ENCODE peak calls at places on chromosomes 6 and 20, in six cellular contexts. S is astrocyte; W is CD8-positive, alpha-beta memory T cell; J is upper lobe of left lung; G is choroid plexus epithelial cell; O is neural progenitor cell. H is an unnamed sample.

GRCh38 chr6:20922743-20923142 is 388.5 kb downstream of the CDKAL1 start:
- DNase-seq in S (no peak), W (no peak), J (no peak), G (no peak), O (no peak), H (no peak)

GRCh38 chr20:2521369-2522305 is 12.9 kb upstream of the ZNF343 start:
- DNase-seq in S (no peak), W (peak), J (no peak), G (peak), O (peak), H (peak)

GRCh38 chr6:170516783-170517616 is 36.1 kb downstream of the PSMB1 start:
- DNase-seq in S (peak), W (peak), J (peak), G (peak), O (peak), H (peak)

GRCh38 chr6:127119361-127120108 is 1.1 kb downstream of the RSPO3 start:
- DNase-seq in S (no peak), W (no peak), J (no peak), G (no peak), O (peak), H (no peak)

GRCh38 chr6:128271011-128271410 is 249.4 kb downstream of the PTPRK start:
- DNase-seq in S (no peak), W (no peak), J (no peak), G (no peak), O (no peak), H (no peak)

GRCh38 chr20:3777381-3777725 is 3.9 kb downstream of the SPEF1 start:
- DNase-seq in S (no peak), W (no peak), J (no peak), G (no peak), O (peak), H (no peak)

GRCh38 chr6:23454090-23454998 is 671.7 kb upstream of the NRSN1 start:
- DNase-seq in S (peak), W (no peak), J (no peak), G (peak), O (peak), H (no peak)

GRCh38 chr20:39773380-39774000 is 811.3 kb downstream of the DHX35 start:
- DNase-seq in S (peak), W (no peak), J (no peak), G (peak), O (no peak), H (peak)

GRCh38 chr6:124753001-124753400 is 209.2 kb upstream of the RNF217 start:
- DNase-seq in S (no peak), W (no peak), J (no peak), G (no peak), O (no peak), H (no peak)

GRCh38 chr6:124753562-124753961 is 208.7 kb upstream of the RNF217 start:
- DNase-seq in S (no peak), W (no peak), J (no peak), G (no peak), O (no peak), H (no peak)

GRCh38 chr6:124758663-124759062 is 203.6 kb upstream of the RNF217 start:
- DNase-seq in S (no peak), W (no peak), J (no peak), G (no peak), O (no peak), H (no peak)

GRCh38 chr6:124755321-124755720 is 206.9 kb upstream of the RNF217 start:
- DNase-seq in S (no peak), W (no peak), J (no peak), G (no peak), O (no peak), H (no peak)
- H3K4me3 ChIP-seq in S (no peak), W (no peak), J (no peak), G (no peak), O (no peak), H (no peak)

GRCh38 chr6:27239258-27239657 is 8.2 kb upstream of the PRSS16 start:
- DNase-seq in S (no peak), W (no peak), J (no peak), G (no peak), O (no peak), H (no peak)
- H3K4me3 ChIP-seq in S (no peak), W (no peak), J (no peak), G (no peak), O (peak), H (no peak)

GRCh38 chr6:16130932-16131387 is 2.1 kb downstream of the MYLIP start:
- DNase-seq in S (peak), W (peak), J (peak), G (peak), O (peak), H (peak)
- H3K4me3 ChIP-seq in S (peak), W (peak), J (peak), G (peak), O (peak), H (no peak)

DNA sequence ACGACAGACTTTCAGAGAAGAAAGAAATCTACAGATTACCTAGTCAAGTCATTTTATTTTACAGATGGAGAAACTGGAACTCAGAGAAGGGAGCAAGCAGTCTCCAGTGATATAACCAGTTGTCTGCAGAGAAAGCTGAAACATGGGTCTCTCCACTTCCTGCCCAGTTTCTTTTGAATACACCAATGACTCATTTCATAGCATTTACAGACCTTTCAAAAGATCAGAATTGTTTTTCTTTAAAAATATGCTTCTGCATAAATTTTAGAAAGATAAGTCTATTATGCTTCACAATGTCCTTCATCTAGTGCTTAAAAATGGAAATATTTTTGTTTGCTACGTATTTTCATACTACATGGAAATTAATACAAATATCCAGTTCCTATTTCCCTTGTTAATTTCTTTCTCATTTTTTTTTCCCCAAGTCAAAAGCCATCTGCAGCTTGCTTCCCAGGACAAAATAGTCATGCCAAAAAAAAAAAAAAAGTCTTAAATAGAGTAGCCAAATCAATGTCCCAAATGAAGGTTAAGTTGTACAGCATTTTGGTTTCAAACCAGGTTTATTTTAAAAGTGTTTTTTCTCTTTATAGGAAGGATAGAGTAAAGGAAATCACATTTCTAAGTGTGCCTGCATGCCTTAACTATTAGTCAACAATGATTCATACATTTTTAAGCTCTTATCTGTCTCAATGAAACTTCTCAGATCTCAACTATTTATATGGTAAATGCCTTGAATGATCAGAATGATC is 36.9 kb downstream of the ARHGAP18 start:
- DNase-seq in S (peak), W (no peak), J (no peak), G (peak), O (no peak), H (peak)
- H3K4me3 ChIP-seq in S (peak), W (peak), J (no peak), G (no peak), O (no peak), H (no peak)

GRCh38 chr20:43092689-43093088 is 97.0 kb downstream of the PTPRT start:
- DNase-seq in S (no peak), W (no peak), J (no peak), G (no peak), O (no peak), H (no peak)
- H3K4me3 ChIP-seq in S (no peak), W (no peak), J (no peak), G (no peak), O (no peak), H (no peak)

GRCh38 chr6:119037264-119037663 is 41.2 kb downstream of the FAM184A start:
- DNase-seq in S (no peak), W (no peak), J (no peak), G (no peak), O (no peak), H (no peak)

GRCh38 chr6:119034827-119035458 is 43.5 kb downstream of the FAM184A start:
- DNase-seq in S (no peak), W (no peak), J (no peak), G (peak), O (no peak), H (peak)

GRCh38 chr6:119035459-119035858 is 43.0 kb downstream of the FAM184A start:
- DNase-seq in S (no peak), W (no peak), J (no peak), G (no peak), O (no peak), H (no peak)

GRCh38 chr6:119037941-119038623 is 40.4 kb downstream of the FAM184A start:
- DNase-seq in S (no peak), W (no peak), J (no peak), G (no peak), O (no peak), H (no peak)

DNA sequence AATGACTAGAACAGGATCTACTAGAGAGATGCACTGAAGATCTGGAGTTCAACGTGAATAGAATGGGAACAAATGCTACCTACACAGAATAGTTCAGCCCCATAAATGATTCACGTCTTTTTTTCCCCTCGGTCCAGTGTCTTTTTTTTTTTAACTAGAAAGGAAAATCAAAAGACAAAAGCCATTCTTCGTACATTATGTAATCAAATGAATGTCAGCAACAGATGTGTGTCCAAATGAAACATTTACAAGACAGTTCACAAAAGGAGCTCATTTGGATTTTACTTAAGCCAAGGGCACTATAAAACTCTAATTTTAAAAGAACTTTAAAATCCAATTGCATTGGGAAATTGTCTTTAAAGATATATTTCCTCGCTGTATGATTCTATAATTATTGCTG is 42.4 kb downstream of the FAM184A start:
- DNase-seq in S (no peak), W (no peak), J (no peak), G (no peak), O (no peak), H (no peak)
- H3K4me3 ChIP-seq in S (no peak), W (no peak), J (no peak), G (no peak), O (no peak), H (no peak)

GRCh38 chr6:35016417-35017221 is 124.5 kb downstream of the TCP11 start:
- DNase-seq in S (peak), W (no peak), J (no peak), G (peak), O (no peak), H (peak)
- H3K4me3 ChIP-seq in S (no peak), W (no peak), J (no peak), G (peak), O (no peak), H (peak)

DNA sequence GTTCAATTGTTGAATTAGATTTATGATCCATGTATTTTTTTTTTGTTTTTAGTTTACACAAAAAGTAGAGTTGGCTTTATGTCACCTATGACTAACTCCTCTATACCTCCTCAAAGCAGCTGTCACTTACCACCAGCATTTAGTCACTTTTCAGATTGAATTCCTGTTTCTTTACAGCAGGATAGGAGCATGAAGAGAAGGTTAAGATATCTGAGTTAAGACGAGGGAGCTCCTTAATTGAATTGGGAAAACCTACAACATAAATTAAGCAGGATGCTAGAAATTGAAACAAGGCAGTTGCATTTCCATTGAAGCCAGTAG is 237.2 kb downstream of the FARS2 start:
- DNase-seq in S (no peak), W (no peak), J (no peak), G (no peak), O (no peak), H (no peak)
- H3K4me3 ChIP-seq in S (peak), W (no peak), J (no peak), G (peak), O (no peak), H (no peak)

GRCh38 chr6:95186710-95187109 is 390.6 kb upstream of the MANEA start:
- DNase-seq in S (no peak), W (no peak), J (no peak), G (no peak), O (no peak), H (no peak)
- H3K4me3 ChIP-seq in S (no peak), W (no peak), J (no peak), G (no peak), O (no peak), H (no peak)